ENCODE peak calls at places on chromosomes 4 and X, in six cellular contexts. G is IMR-90, L is H1, B is H9, P is neuronal stem cell, H is mesenchymal stem cell. W is an unnamed sample.

GRCh38 chr4:77235289-77235854 is 78.4 kb downstream of the CCNG2 start:
- DNase-seq in B (no peak), H (no peak), G (no peak), P (no peak), L (no peak), W (no peak)

GRCh38 chr4:152628128-152628527 is 51.7 kb downstream of the TMEM154 start:
- DNase-seq in H (no peak), P (no peak), G (no peak), B (no peak), L (no peak), W (no peak)

GRCh38 chr4:120870279-120870673 is 52.2 kb downstream of the PRDM5 start:
- DNase-seq in P (no peak), G (no peak), B (peak; percentile 66), L (no peak), H (no peak), W (peak; percentile 65)

GRCh38 chr4:88765729-88766128 is 68.1 kb upstream of the NAP1L5 start:
- DNase-seq in B (no peak), G (peak; percentile 84), P (no peak), L (no peak), H (peak; percentile 60), W (peak; percentile 42)

GRCh38 chr4:1784789-1785591 is 8.1 kb upstream of the FGFR3 start:
- DNase-seq in B (no peak), P (no peak), L (no peak), G (no peak), H (no peak), W (no peak)

GRCh38 chr4:113849771-113850170 is 88.2 kb upstream of the CAMK2D start:
- DNase-seq in H (no peak), P (no peak), L (no peak), B (no peak), G (peak; percentile 61), W (no peak)

GRCh38 chr4:159946983-159947645 is 844.2 kb downstream of the RAPGEF2 start:
- DNase-seq in G (peak; percentile 45), L (no peak), B (no peak), H (peak; percentile 62), P (peak; percentile 55), W (peak; percentile 79)

GRCh38 chr4:53858744-53859143 is 205.7 kb downstream of the CHIC2 start:
- DNase-seq in B (no peak), L (no peak), P (no peak), G (no peak), H (no peak), W (no peak)

GRCh38 chr4:85147481-85148076 is 181.1 kb upstream of the WDFY3 start:
- DNase-seq in L (no peak), H (peak; percentile 77), P (peak; percentile 23), B (peak; percentile 35), G (peak; percentile 54), W (peak; percentile 86)

GRCh38 chr4:140653718-140654515 is 85.2 kb upstream of the UCP1 start:
- DNase-seq in L (peak; percentile 49), H (peak; percentile 68), G (peak; percentile 49), B (no peak), P (peak; percentile 59), W (peak; percentile 52)

GRCh38 chr4:87118421-87118820 is 102.0 kb downstream of the KLHL8 start:
- DNase-seq in P (no peak), L (no peak), H (no peak), B (no peak), G (no peak), W (no peak)

GRCh38 chrX:48956728-48957414 is 536 bp downstream of the OTUD5 start:
- DNase-seq in L (no peak), G (no peak), B (no peak), P (no peak), H (no peak), W (no peak)

DNA sequence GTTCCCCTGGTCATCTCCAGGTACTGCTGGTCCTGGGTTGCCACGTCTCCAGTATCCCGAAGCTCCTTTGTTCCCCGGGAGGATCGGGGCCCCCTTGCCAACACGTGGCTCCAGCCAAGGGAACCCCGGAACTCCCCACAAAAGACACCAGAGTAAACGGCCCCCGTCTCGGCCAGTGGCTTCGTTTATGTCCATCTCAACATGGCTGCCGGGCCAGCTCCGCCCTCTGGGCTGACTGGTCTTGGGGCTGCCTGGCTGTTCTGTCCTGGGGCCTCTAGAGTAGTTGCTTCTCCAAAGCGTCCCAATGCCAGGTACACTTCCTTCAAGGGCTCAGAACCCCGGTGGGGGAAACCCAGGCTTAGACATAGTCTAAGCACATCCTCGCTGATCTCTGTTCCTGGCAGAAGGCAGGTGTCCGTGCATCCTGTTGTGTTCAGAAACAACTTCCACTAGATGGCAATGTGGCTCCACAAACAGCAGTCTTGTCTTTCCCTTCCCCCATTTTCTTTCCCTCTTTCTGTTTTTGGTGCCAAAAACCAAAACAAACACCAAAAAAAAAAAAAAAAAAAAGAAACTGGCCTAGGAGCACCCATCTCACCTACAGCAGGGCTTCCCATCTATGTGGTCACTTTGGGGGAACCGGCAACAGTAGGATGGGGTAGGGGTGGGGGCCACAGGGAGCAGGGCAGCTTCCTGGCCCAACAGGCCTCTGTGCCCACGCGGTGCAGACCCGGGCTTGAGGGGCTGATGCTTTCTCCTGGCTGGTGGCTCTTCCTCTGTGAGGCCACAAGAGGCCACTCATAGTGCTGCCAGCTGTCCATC is 35.3 kb downstream of the NBDY start:
- DNase-seq in B (peak; percentile 60), L (peak; percentile 53), G (peak; percentile 87), P (peak; percentile 54), H (peak; percentile 74), W (peak; percentile 78)
- H4K8ac ChIP-seq in B (no peak overlapping the region), L (no peak overlapping the region), G (no peak overlapping the region), P (no peak overlapping the region), H (no peak overlapping the region), W (no peak overlapping the region)

DNA sequence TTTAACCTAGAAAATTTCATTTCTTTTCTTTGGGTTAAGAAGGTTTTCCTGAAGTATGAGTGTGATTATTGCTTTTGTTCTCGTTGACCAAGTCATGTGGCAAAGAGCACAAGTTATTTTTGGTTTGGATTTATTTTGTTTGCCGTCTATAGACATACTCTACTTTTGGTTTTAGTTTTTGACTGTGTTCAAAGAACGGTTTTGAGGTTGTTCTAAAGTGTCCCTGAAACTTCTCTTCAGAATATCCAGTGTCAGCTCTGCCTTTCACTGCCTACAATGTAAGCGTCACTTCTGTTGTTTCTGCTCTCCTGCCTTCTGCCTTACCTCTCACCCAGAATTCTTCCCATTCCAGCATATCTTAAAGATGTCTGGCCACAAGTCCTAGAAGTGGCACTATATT is 812.2 kb downstream of the C4orf33 start:
- DNase-seq in G (no peak), L (no peak), H (no peak), B (no peak), P (no peak), W (no peak)
- H2BK15ac ChIP-seq in G (no peak overlapping the region), L (no peak overlapping the region), H (no peak overlapping the region), B (no peak overlapping the region), P (no peak overlapping the region), W (no peak overlapping the region)

GRCh38 chr4:2843023-2843908 is at the start of gene ADD1:
- DNase-seq in L (peak; percentile 100), H (peak; percentile 93), P (peak; percentile 97), G (peak; percentile 91), B (peak; percentile 95), W (peak; percentile 95)
- H4K8ac ChIP-seq in L (peak within 1 kb of the TSS; percentile 81), H (peak within 1 kb of the TSS; percentile 63), P (peak within 1 kb of the TSS; percentile 48), G (peak within 1 kb of the TSS; percentile 96), B (no peak within 1 kb of the TSS), W (peak within 1 kb of the TSS; percentile 100)

DNA sequence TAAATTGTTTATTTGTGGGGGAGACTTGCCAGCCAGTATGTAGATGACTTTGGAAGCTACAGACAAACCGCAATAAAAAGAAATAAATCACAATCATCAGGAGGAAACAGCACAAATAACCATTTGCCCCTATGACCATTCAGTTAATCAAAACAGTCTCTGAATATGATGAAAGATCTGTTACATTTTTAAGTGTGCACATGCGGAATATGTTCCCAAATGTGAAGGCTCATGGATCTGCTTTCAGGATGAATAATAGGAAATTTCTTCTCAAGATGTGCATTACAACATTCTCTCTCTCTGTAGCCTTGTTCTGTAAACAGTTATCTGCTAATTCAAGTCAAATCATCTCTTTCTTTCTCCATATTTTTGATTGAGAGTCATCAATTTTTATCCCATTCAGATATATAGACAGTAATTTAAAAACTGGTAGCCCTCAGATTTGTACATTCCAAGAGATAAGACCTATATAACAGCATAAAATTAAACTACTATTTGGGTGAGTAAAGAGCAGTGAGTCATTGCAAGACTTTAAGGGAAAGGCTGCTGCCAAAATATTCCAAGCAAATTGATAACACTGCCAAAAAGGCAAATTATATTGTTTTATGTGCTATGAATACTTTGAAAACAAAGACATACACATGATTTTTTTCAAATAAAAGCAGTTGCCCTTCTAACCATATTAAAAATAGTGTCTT is 433.9 kb upstream of the ATOH1 start:
- DNase-seq in P (no peak), L (no peak), G (peak; percentile 61), B (no peak), H (peak; percentile 17), W (no peak)
- H2BK15ac ChIP-seq in P (no peak overlapping the region), L (no peak overlapping the region), G (no peak overlapping the region), B (no peak overlapping the region), H (no peak overlapping the region), W (no peak overlapping the region)

DNA sequence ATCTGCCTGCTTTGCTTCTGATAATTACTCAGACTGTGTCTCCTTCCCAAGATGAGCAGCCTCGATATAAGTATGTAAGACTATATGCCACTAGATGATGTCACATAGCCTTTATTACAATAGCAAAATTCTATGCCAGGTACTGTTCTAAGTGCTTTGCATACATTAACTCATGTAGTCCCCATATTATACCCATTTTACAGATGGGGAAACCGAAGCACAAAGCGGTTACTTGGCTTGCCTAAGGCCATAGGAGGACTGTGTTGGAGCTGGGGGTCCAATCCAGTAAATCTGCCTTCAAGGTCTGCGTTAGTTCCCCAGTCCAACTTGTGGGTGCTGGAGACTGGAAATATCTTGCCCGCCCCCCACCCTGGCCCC is 826 bp upstream of the SCML1 start:
- DNase-seq in B (no peak), H (no peak), L (no peak), P (no peak), G (no peak), W (no peak)
- H4K8ac ChIP-seq in B (no peak overlapping the region), H (peak overlapping the region; percentile 84), L (no peak overlapping the region), P (no peak overlapping the region), G (peak overlapping the region; percentile 85), W (no peak overlapping the region)

GRCh38 chr4:2790583-2791517 is 2.0 kb upstream of the SH3BP2 start:
- DNase-seq in L (no peak), H (no peak), G (no peak), B (no peak), P (no peak), W (peak; percentile 40)
- H2BK15ac ChIP-seq in L (peak overlapping the region; percentile 75), H (no peak overlapping the region), G (no peak overlapping the region), B (no peak overlapping the region), P (peak overlapping the region; percentile 83), W (no peak overlapping the region)

DNA sequence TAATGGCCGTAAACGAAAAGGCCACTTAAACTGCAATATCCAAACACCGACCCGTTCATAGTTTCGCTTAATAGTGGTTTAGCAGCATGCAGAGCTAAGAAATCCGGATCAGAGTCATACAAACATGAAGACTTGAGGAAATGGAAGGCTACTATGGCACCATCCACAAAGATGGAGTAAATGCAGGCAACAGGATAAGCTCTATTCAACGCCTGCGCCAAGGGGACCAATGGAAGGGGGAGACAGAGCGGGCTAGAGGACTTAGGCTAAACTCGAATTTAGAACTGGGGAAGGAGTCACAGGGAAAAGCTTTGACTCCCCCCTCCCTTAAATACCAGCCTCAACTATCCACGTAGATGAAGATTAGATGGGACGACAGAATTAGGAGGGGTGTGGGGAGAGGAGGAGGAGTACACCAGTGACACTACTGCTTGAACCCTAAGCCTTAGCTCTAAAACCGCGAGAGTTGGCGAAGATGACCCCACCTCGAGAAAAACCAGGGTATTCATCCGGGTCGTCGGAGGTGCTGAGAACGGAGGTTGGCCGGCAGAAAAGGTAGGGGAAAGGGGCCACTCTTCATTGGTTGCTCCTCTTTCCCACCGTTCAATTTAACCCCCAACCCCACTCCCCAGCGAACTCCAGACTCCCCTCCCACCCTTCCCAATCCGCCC is 3.5 kb downstream of the HUWE1 start:
- DNase-seq in G (peak; percentile 50), H (peak; percentile 82), P (no peak), B (peak; percentile 52), L (peak; percentile 46), W (peak; percentile 82)
- H4K8ac ChIP-seq in G (peak overlapping the region; percentile 99), H (peak overlapping the region; percentile 94), P (no peak overlapping the region), B (no peak overlapping the region), L (peak overlapping the region; percentile 99), W (no peak overlapping the region)

GRCh38 chr4:125780747-125781146 is 466.0 kb downstream of the FAT4 start:
- DNase-seq in P (no peak), B (no peak), H (no peak), L (no peak), G (no peak), W (no peak)
- H2BK15ac ChIP-seq in P (no peak overlapping the region), B (no peak overlapping the region), H (no peak overlapping the region), L (no peak overlapping the region), G (no peak overlapping the region), W (no peak overlapping the region)

W was measured in mesendoderm.